ENCODE peak calls at places on chromosome 1, in seven cellular contexts. S is bronchial epithelial cell; M is mucosa of descending colon; J is body of pancreas; O is Jurkat, Clone E6-1; B is Peyer's patch; U is PC-9. K is an unnamed sample.

GRCh38 chr1:165900576-165901380 is 73.4 kb downstream of the UCK2 start:
- DNase-seq in S (peak), M (no peak), J (peak), O (peak), B (no peak), U (no peak), K (no peak)

GRCh38 chr1:201406831-201407406 is 7.8 kb upstream of the LAD1 start:
- DNase-seq in S (peak), M (no peak), J (no peak), O (no peak), B (peak), U (no peak), K (no peak)

GRCh38 chr1:107141491-107142369 is 891 bp downstream of the NTNG1 start:
- DNase-seq in S (peak), M (peak), J (peak), O (peak), B (peak), U (peak), K (peak)

GRCh38 chr1:50553921-50554320 is 130.7 kb upstream of the DMRTA2 start:
- DNase-seq in S (no peak), M (no peak), J (no peak), O (no peak), B (no peak), U (no peak), K (no peak)

GRCh38 chr1:167599839-167600581 is 30.0 kb upstream of the RCSD1 start:
- DNase-seq in S (peak), M (no peak), J (peak), O (peak), B (no peak), U (peak), K (peak)

GRCh38 chr1:211478376-211478775 is 13.6 kb downstream of the RD3 start:
- DNase-seq in S (no peak), M (no peak), J (no peak), O (no peak), B (no peak), U (no peak), K (no peak)

GRCh38 chr1:225825078-225825477 is 15.2 kb downstream of the EPHX1 start:
- DNase-seq in S (no peak), M (peak), J (peak), O (no peak), B (peak), U (no peak), K (no peak)

GRCh38 chr1:37755951-37756350 is 9.0 kb downstream of the EPHA10 start:
- DNase-seq in S (no peak), M (no peak), J (no peak), O (no peak), B (no peak), U (no peak), K (no peak)

GRCh38 chr1:17307946-17308345 is at the start of gene PADI4:
- DNase-seq in S (no peak), M (no peak), J (no peak), O (no peak), B (no peak), U (peak), K (no peak)

GRCh38 chr1:201028473-201028889 is 5.0 kb upstream of the KIF21B start:
- DNase-seq in S (no peak), M (no peak), J (peak), O (no peak), B (no peak), U (no peak), K (no peak)

GRCh38 chr1:21926814-21927530 is 10.1 kb downstream of the HSPG2 start:
- DNase-seq in S (no peak), M (peak), J (no peak), O (no peak), B (no peak), U (no peak), K (no peak)

GRCh38 chr1:179169616-179170467 is 59.6 kb downstream of the ABL2 start:
- DNase-seq in S (peak), M (no peak), J (no peak), O (no peak), B (no peak), U (no peak), K (peak)

GRCh38 chr1:6603851-6604558 is 1.3 kb upstream of the KLHL21 start:
- DNase-seq in S (peak), M (peak), J (peak), O (no peak), B (peak), U (peak), K (peak)

GRCh38 chr1:24935615-24936484 is 5.8 kb upstream of the RUNX3 start:
- DNase-seq in S (no peak), M (no peak), J (no peak), O (no peak), B (no peak), U (no peak), K (no peak)

GRCh38 chr1:203678943-203679661 is 52.5 kb downstream of the ATP2B4 start:
- DNase-seq in S (peak), M (no peak), J (no peak), O (no peak), B (no peak), U (no peak), K (no peak)

GRCh38 chr1:159881930-159882839 is 17.8 kb downstream of the CFAP45 start:
- DNase-seq in S (peak), M (peak), J (peak), O (peak), B (peak), U (peak), K (peak)

GRCh38 chr1:214427871-214428277 is 123.5 kb downstream of the PTPN14 start:
- DNase-seq in S (peak), M (no peak), J (no peak), O (peak), B (no peak), U (peak), K (peak)

GRCh38 chr1:200960236-200960947 is 63.1 kb downstream of the KIF21B start:
- DNase-seq in S (no peak), M (no peak), J (no peak), O (no peak), B (no peak), U (no peak), K (no peak)

GRCh38 chr1:84668185-84668584 is 22.1 kb downstream of the SSX2IP start:
- DNase-seq in S (peak), M (no peak), J (no peak), O (no peak), B (no peak), U (no peak), K (no peak)

GRCh38 chr1:232965124-232965911 is 14.9 kb downstream of the NTPCR start:
- DNase-seq in S (no peak), M (no peak), J (no peak), O (peak), B (no peak), U (no peak), K (no peak)

GRCh38 chr1:245768596-245768995 is 613.8 kb downstream of the KIF26B start:
- DNase-seq in S (no peak), M (no peak), J (no peak), O (no peak), B (no peak), U (no peak), K (no peak)

GRCh38 chr1:188218289-188218688 is 1389.5 kb downstream of the PLA2G4A start:
- DNase-seq in S (no peak), M (no peak), J (no peak), O (no peak), B (no peak), U (no peak), K (no peak)

GRCh38 chr1:188225975-188226374 is 1397.2 kb downstream of the PLA2G4A start:
- DNase-seq in S (no peak), M (no peak), J (no peak), O (no peak), B (no peak), U (no peak), K (no peak)

GRCh38 chr1:188220051-188220450 is 1391.3 kb downstream of the PLA2G4A start:
- DNase-seq in S (no peak), M (no peak), J (no peak), O (no peak), B (no peak), U (no peak), K (no peak)

GRCh38 chr1:188228623-188229022 is 1399.9 kb downstream of the PLA2G4A start:
- DNase-seq in S (no peak), M (no peak), J (no peak), O (no peak), B (no peak), U (no peak), K (no peak)

GRCh38 chr1:188224263-188224662 is 1395.5 kb downstream of the PLA2G4A start:
- DNase-seq in S (peak), M (no peak), J (no peak), O (no peak), B (no peak), U (no peak), K (no peak)
- H3K4me3 ChIP-seq in S (no peak), M (no peak), J (no peak), O (no peak), B (no peak), U (no peak), K (no peak)

GRCh38 chr1:206663832-206664652 is 20.7 kb upstream of the MAPKAPK2 start:
- DNase-seq in S (peak), M (no peak), J (peak), O (peak), B (no peak), U (peak), K (peak)
- H3K4me3 ChIP-seq in S (no peak), M (no peak), J (no peak), O (peak), B (peak), U (no peak), K (no peak)

DNA sequence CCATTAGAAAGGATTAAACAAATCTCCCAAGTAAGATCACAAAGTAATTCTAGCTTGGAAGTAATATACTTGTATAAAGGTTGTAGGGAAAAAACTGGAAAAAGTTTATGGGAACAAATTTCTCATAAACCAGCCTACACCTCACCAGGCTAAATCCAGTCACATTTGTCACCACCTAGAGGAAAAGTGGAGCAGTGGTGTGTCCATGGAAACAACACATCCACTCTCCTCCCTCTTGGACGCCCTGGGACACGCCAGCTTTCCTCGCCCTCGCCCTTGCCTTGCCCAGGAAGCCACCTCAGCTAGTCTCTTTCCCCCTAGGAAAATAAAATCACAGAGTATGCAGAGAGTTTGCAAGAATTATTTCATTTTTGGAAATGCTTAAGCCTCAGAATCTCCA is 2.2 kb downstream of the PALMD start:
- DNase-seq in S (peak), M (no peak), J (peak), O (no peak), B (no peak), U (no peak), K (no peak)
- H3K4me3 ChIP-seq in S (peak), M (no peak), J (no peak), O (no peak), B (no peak), U (peak), K (no peak)

DNA sequence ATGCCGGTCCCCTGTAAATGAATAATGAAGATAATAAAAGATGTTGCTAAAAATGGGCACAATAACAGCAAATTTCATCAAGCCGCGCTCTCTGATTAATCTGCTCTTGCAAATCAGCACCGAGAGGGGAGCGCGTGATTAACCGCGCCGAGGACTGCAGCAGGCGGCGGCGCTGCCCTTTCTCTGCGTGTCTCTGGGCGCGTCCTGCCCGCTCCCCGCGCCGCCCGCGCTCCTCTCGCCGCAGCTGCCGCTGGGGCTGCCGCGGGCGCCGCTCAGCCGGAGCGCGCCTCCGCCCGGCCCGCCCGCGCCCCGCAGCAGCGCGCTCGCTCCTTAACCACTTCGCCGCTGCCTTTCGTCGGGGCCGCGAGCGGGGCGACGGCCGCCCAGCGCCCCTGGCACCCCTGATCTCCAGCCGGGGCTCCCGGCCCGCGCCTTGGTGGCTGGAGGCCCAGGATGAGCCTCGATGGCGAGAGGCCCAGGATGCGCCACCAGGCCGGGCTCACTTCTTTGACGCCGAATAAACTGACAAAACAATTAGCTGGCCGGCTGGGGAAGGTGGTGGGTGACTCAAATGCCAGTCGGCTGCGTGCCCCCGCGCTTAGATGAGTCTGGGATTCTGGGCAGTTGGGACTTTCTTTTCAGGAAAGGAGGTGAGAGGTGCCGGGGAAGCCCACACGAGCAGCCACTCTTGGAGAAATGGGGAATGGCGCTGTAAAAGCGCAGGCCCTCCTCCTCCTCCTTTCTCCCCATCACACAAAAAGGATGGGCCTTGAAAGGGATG is 221.4 kb upstream of the PKN2 start:
- DNase-seq in S (peak), M (peak), J (no peak), O (no peak), B (peak), U (peak), K (no peak)
- H3K4me3 ChIP-seq in S (peak), M (no peak), J (no peak), O (no peak), B (peak), U (peak), K (peak)

GRCh38 chr1:198542632-198543031 is 2.2 kb upstream of the ATP6V1G3 start:
- DNase-seq in S (no peak), M (no peak), J (no peak), O (no peak), B (no peak), U (no peak), K (no peak)
- H3K4me3 ChIP-seq in S (no peak), M (no peak), J (no peak), O (no peak), B (no peak), U (no peak), K (no peak)

DNA sequence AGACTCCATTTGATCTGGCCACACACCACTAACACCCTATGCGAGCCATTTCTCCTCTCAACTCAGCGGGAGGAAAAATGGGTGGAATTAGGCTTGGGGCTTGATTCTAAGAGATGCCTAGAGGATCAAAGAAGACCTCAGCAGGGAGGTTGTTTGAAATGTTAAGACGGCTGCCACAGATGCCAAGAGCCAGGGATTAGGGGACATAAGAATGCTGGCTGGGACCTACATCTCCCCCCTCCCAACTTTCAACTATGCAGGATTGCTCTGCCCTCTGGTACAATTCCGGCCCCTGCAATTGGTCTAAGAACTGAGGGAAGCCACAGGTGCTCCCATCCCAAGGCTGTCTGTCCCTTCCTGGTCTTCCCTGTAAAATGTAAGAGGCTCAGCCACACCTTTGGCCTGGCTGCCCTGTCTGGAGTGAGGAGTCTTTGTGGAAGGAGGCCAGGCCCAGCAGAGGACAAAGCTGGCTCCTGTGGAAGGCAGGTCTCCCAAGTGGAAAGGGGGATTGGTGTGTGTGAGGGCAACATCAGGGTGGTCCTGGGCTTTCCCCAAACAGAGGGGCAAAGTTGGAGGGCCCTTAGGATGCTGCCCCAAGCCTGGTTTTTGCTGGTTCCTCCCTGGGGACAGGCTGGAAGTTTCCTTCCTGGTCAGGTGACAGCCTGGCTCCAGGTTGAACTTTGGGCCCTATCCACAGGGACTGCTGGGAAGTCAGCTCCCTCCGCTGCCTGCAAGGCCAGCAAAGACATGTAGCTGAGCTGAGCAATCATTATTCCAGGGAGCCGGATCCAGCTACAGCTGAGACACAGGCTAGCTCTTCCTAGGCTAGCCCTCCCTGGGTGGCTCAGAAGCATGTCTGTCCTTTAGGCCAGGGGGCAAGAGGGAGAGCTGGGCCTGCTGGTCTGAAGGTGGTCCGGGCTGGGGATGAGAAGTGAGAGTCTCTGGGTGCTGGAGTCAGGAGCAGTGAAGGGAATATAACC is 34.5 kb upstream of the SYNC start:
- DNase-seq in S (peak), M (peak), J (peak), O (no peak), B (peak), U (no peak), K (no peak)
- H3K4me3 ChIP-seq in S (no peak), M (no peak), J (no peak), O (no peak), B (no peak), U (no peak), K (no peak)

GRCh38 chr1:153728305-153729066 is 636 bp downstream of the INTS3 start:
- DNase-seq in S (peak), M (peak), J (peak), O (peak), B (peak), U (peak), K (no peak)

GRCh38 chr1:153727463-153728304 is at the start of gene INTS3:
- DNase-seq in S (peak), M (peak), J (peak), O (peak), B (peak), U (peak), K (peak)

GRCh38 chr1:153733970-153734369 is 6.1 kb downstream of the INTS3 start:
- DNase-seq in S (no peak), M (no peak), J (no peak), O (no peak), B (no peak), U (no peak), K (no peak)

GRCh38 chr1:153734380-153735089 is 6.7 kb downstream of the INTS3 start:
- DNase-seq in S (no peak), M (no peak), J (no peak), O (no peak), B (no peak), U (no peak), K (no peak)

DNA sequence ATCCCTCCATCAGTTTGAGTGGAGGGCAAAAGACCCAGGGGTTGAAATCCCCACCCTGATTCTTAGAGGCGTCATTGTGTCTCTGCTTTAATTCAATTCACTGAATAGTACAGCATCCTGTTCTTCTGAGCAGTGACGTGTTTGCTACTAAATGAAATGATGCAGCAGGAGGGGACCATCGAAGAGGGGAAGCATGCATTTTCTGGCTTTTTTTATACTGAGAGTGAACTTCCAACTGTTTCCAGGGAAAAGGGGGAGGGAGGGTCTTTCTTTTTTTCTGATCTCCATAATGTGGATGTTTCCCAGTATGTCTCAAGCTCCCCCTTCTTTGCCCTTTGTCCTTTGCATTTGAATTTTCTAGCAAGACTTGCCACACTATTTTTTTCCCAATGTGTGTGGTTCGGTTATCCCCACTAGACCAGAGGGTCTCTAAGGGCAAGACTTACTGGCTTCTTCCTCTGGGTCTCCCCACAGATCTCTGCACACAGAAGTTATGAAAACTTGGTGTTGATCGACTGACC is 2.7 kb downstream of the INTS3 start:
- DNase-seq in S (no peak), M (no peak), J (no peak), O (no peak), B (no peak), U (no peak), K (no peak)
- H3K4me3 ChIP-seq in S (no peak), M (no peak), J (no peak), O (no peak), B (no peak), U (no peak), K (no peak)